ENCODE peak calls at places on chromosomes 11 and 22, in seven cellular contexts. One of them, this sample, is unnamed.
A peak's percentile ranks its signal among the peaks of the same experiment; 100 is the strongest.

GRCh38 chr11:72122607-72123006 is 10.1 kb upstream of the ANAPC15 start:
- DNase-seq in neuronal stem cell: no peak
- DNase-seq in DND-41: no peak
- DNase-seq in trophoblast cell: no peak
- DNase-seq in fibroblast of lung: no peak
- DNase-seq in GM23338: no peak
- DNase-seq in MM.1S: no peak
- DNase-seq in this sample: no peak

GRCh38 chr11:122784325-122785155 is 53.8 kb upstream of the CRTAM start:
- DNase-seq in neuronal stem cell: no peak
- DNase-seq in DND-41: no peak
- DNase-seq in trophoblast cell: peak; percentile 95
- DNase-seq in fibroblast of lung: peak; percentile 94
- DNase-seq in GM23338: no peak
- DNase-seq in MM.1S: no peak
- DNase-seq in this sample: no peak

GRCh38 chr22:23524226-23524625 is 55.9 kb downstream of the IGLL1 start:
- DNase-seq in neuronal stem cell: no peak
- DNase-seq in DND-41: peak; percentile 65
- DNase-seq in trophoblast cell: no peak
- DNase-seq in fibroblast of lung: no peak
- DNase-seq in GM23338: no peak
- DNase-seq in MM.1S: no peak
- DNase-seq in this sample: no peak

GRCh38 chr11:662689-663274 is 25.7 kb downstream of the DRD4 start:
- DNase-seq in neuronal stem cell: no peak
- DNase-seq in DND-41: no peak
- DNase-seq in trophoblast cell: peak; percentile 48
- DNase-seq in fibroblast of lung: peak; percentile 35
- DNase-seq in GM23338: peak; percentile 78
- DNase-seq in MM.1S: peak; percentile 51
- DNase-seq in this sample: peak; percentile 96

GRCh38 chr11:122898799-122899198 is 16.2 kb downstream of the JHY start:
- DNase-seq in neuronal stem cell: no peak
- DNase-seq in DND-41: no peak
- DNase-seq in trophoblast cell: no peak
- DNase-seq in fibroblast of lung: no peak
- DNase-seq in GM23338: no peak
- DNase-seq in MM.1S: no peak
- DNase-seq in this sample: no peak

GRCh38 chr22:39469681-39470461 is 13.1 kb downstream of the MGAT3 start:
- DNase-seq in neuronal stem cell: no peak
- DNase-seq in DND-41: no peak
- DNase-seq in trophoblast cell: no peak
- DNase-seq in fibroblast of lung: no peak
- DNase-seq in GM23338: no peak
- DNase-seq in MM.1S: no peak
- DNase-seq in this sample: no peak

GRCh38 chr11:304915-305833 is 2.4 kb upstream of the IFITM2 start:
- DNase-seq in neuronal stem cell: peak; percentile 56
- DNase-seq in DND-41: peak; percentile 72
- DNase-seq in trophoblast cell: peak; percentile 59
- DNase-seq in fibroblast of lung: peak; percentile 68
- DNase-seq in GM23338: peak; percentile 94
- DNase-seq in MM.1S: peak; percentile 53
- DNase-seq in this sample: peak; percentile 74

GRCh38 chr11:119886667-119887230 is 157.7 kb upstream of the NECTIN1 start:
- DNase-seq in neuronal stem cell: no peak
- DNase-seq in DND-41: no peak
- DNase-seq in trophoblast cell: no peak
- DNase-seq in fibroblast of lung: no peak
- DNase-seq in GM23338: no peak
- DNase-seq in MM.1S: no peak
- DNase-seq in this sample: no peak

GRCh38 chr11:130024356-130024755 is 21.7 kb upstream of the PRDM10 start:
- DNase-seq in neuronal stem cell: no peak
- DNase-seq in DND-41: no peak
- DNase-seq in trophoblast cell: no peak
- DNase-seq in fibroblast of lung: peak; percentile 32
- DNase-seq in GM23338: no peak
- DNase-seq in MM.1S: no peak
- DNase-seq in this sample: no peak

GRCh38 chr11:118152020-118152551 is 537 bp downstream of the SCN4B start:
- DNase-seq in neuronal stem cell: no peak
- DNase-seq in DND-41: no peak
- DNase-seq in trophoblast cell: no peak
- DNase-seq in fibroblast of lung: no peak
- DNase-seq in GM23338: peak; percentile 56
- DNase-seq in MM.1S: no peak
- DNase-seq in this sample: no peak

GRCh38 chr22:41425704-41426365 is 20.8 kb downstream of the TOB2 start:
- DNase-seq in neuronal stem cell: no peak
- DNase-seq in DND-41: no peak
- DNase-seq in trophoblast cell: no peak
- DNase-seq in fibroblast of lung: no peak
- DNase-seq in GM23338: no peak
- DNase-seq in MM.1S: peak; percentile 87
- DNase-seq in this sample: no peak

GRCh38 chr11:125429174-125429707 is 66.8 kb downstream of the FEZ1 start:
- DNase-seq in neuronal stem cell: peak; percentile 57
- DNase-seq in DND-41: peak; percentile 60
- DNase-seq in trophoblast cell: peak; percentile 19
- DNase-seq in fibroblast of lung: peak; percentile 46
- DNase-seq in GM23338: peak; percentile 94
- DNase-seq in MM.1S: peak; percentile 78
- DNase-seq in this sample: peak; percentile 51

DNA sequence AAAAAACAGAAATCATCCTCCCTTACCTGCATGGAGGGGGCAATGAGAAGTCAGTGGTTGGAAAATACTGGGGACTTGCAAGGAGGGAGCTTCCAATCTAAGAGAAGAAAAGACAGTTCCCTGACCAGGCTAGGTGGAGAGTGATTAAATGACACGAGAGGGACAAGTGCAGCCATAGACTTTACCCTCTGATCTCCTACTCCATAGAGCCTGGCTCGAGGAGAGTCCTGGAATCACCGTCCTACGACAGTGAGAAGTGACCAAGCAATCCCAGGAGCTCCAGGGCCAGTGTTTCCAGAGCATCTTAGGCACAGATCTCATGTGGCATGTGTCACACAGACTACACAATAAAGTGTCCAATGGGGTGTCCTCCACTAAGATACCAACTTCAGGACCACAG is 25.7 kb downstream of the MYH9 start:
- DNase-seq in neuronal stem cell: no peak
- DNase-seq in DND-41: no peak
- DNase-seq in trophoblast cell: no peak
- DNase-seq in fibroblast of lung: no peak
- DNase-seq in GM23338: no peak
- DNase-seq in MM.1S: no peak
- DNase-seq in this sample: no peak
- H3K4me2 ChIP-seq in neuronal stem cell: no peak overlapping the region
- H3K4me2 ChIP-seq in DND-41: no peak overlapping the region
- H3K4me2 ChIP-seq in trophoblast cell: no peak overlapping the region
- H3K4me2 ChIP-seq in fibroblast of lung: peak overlapping the region; percentile 32
- H3K4me2 ChIP-seq in GM23338: peak overlapping the region; percentile 40
- H3K4me2 ChIP-seq in MM.1S: no peak overlapping the region
- H3K4me2 ChIP-seq in this sample: peak overlapping the region; percentile 83

GRCh38 chr22:44839721-44840120 is 87.3 kb downstream of the ARHGAP8 start:
- DNase-seq in neuronal stem cell: no peak
- DNase-seq in DND-41: no peak
- DNase-seq in trophoblast cell: no peak
- DNase-seq in fibroblast of lung: no peak
- DNase-seq in GM23338: no peak
- DNase-seq in MM.1S: no peak
- DNase-seq in this sample: no peak

GRCh38 chr22:44839061-44839460 is 86.7 kb downstream of the ARHGAP8 start:
- DNase-seq in neuronal stem cell: no peak
- DNase-seq in DND-41: no peak
- DNase-seq in trophoblast cell: no peak
- DNase-seq in fibroblast of lung: no peak
- DNase-seq in GM23338: no peak
- DNase-seq in MM.1S: no peak
- DNase-seq in this sample: no peak

GRCh38 chr22:44840611-44841322 is 88.4 kb downstream of the ARHGAP8 start:
- DNase-seq in neuronal stem cell: no peak
- DNase-seq in DND-41: no peak
- DNase-seq in trophoblast cell: no peak
- DNase-seq in fibroblast of lung: no peak
- DNase-seq in GM23338: no peak
- DNase-seq in MM.1S: no peak
- DNase-seq in this sample: no peak

GRCh38 chr22:44838316-44839016 is 86.1 kb downstream of the ARHGAP8 start:
- DNase-seq in neuronal stem cell: no peak
- DNase-seq in DND-41: no peak
- DNase-seq in trophoblast cell: no peak
- DNase-seq in fibroblast of lung: no peak
- DNase-seq in GM23338: no peak
- DNase-seq in MM.1S: no peak
- DNase-seq in this sample: no peak

GRCh38 chr22:44837481-44837880 is 85.1 kb downstream of the ARHGAP8 start:
- DNase-seq in neuronal stem cell: no peak
- DNase-seq in DND-41: no peak
- DNase-seq in trophoblast cell: no peak
- DNase-seq in fibroblast of lung: no peak
- DNase-seq in GM23338: peak; percentile 41
- DNase-seq in MM.1S: no peak
- DNase-seq in this sample: no peak
- H3K4me2 ChIP-seq in neuronal stem cell: no peak overlapping the region
- H3K4me2 ChIP-seq in DND-41: no peak overlapping the region
- H3K4me2 ChIP-seq in trophoblast cell: no peak overlapping the region
- H3K4me2 ChIP-seq in fibroblast of lung: no peak overlapping the region
- H3K4me2 ChIP-seq in GM23338: no peak overlapping the region
- H3K4me2 ChIP-seq in MM.1S: no peak overlapping the region
- H3K4me2 ChIP-seq in this sample: no peak overlapping the region

GRCh38 chr11:112877561-112877960 is 83.7 kb upstream of the NCAM1 start:
- DNase-seq in neuronal stem cell: no peak
- DNase-seq in DND-41: no peak
- DNase-seq in trophoblast cell: no peak
- DNase-seq in fibroblast of lung: no peak
- DNase-seq in GM23338: peak; percentile 42
- DNase-seq in MM.1S: no peak
- DNase-seq in this sample: no peak

GRCh38 chr11:112874959-112875358 is 86.3 kb upstream of the NCAM1 start:
- DNase-seq in neuronal stem cell: no peak
- DNase-seq in DND-41: no peak
- DNase-seq in trophoblast cell: no peak
- DNase-seq in fibroblast of lung: no peak
- DNase-seq in GM23338: no peak
- DNase-seq in MM.1S: no peak
- DNase-seq in this sample: no peak

GRCh38 chr11:112881461-112881860 is 79.8 kb upstream of the NCAM1 start:
- DNase-seq in neuronal stem cell: peak; percentile 78
- DNase-seq in DND-41: no peak
- DNase-seq in trophoblast cell: no peak
- DNase-seq in fibroblast of lung: peak; percentile 74
- DNase-seq in GM23338: peak; percentile 88
- DNase-seq in MM.1S: no peak
- DNase-seq in this sample: peak; percentile 25

GRCh38 chr11:112880454-112880853 is 80.8 kb upstream of the NCAM1 start:
- DNase-seq in neuronal stem cell: no peak
- DNase-seq in DND-41: peak; percentile 15
- DNase-seq in trophoblast cell: no peak
- DNase-seq in fibroblast of lung: no peak
- DNase-seq in GM23338: no peak
- DNase-seq in MM.1S: no peak
- DNase-seq in this sample: no peak

DNA sequence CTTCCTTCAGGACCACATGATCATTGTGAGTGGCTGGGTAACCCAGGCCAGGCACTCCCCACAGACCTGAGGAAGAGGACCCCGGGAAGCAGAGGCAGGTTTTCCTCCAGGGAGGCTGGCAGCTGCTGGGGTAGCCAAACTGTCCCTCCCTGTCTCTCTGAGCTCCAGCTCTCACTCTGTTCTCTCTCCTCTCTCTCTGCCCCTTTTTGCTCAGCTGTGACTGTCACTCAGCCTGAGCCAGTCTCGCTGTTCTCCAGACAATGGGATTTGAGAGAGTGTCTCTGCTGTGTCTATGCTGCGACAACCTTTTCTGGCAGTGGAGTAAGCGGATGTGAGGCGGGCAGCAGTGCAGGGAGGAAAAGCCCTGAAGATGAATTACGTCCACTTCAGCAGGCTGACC is 83.0 kb upstream of the NCAM1 start:
- DNase-seq in neuronal stem cell: no peak
- DNase-seq in DND-41: no peak
- DNase-seq in trophoblast cell: no peak
- DNase-seq in fibroblast of lung: no peak
- DNase-seq in GM23338: no peak
- DNase-seq in MM.1S: no peak
- DNase-seq in this sample: no peak
- H3K4me2 ChIP-seq in neuronal stem cell: no peak overlapping the region
- H3K4me2 ChIP-seq in DND-41: no peak overlapping the region
- H3K4me2 ChIP-seq in trophoblast cell: no peak overlapping the region
- H3K4me2 ChIP-seq in fibroblast of lung: no peak overlapping the region
- H3K4me2 ChIP-seq in GM23338: no peak overlapping the region
- H3K4me2 ChIP-seq in MM.1S: no peak overlapping the region
- H3K4me2 ChIP-seq in this sample: no peak overlapping the region

GRCh38 chr11:35402751-35403454 is 16.5 kb downstream of the SLC1A2 start:
- DNase-seq in neuronal stem cell: no peak
- DNase-seq in DND-41: no peak
- DNase-seq in trophoblast cell: no peak
- DNase-seq in fibroblast of lung: no peak
- DNase-seq in GM23338: no peak
- DNase-seq in MM.1S: no peak
- DNase-seq in this sample: no peak
- H3K4me2 ChIP-seq in neuronal stem cell: no peak overlapping the region
- H3K4me2 ChIP-seq in DND-41: no peak overlapping the region
- H3K4me2 ChIP-seq in trophoblast cell: no peak overlapping the region
- H3K4me2 ChIP-seq in fibroblast of lung: no peak overlapping the region
- H3K4me2 ChIP-seq in GM23338: no peak overlapping the region
- H3K4me2 ChIP-seq in MM.1S: no peak overlapping the region
- H3K4me2 ChIP-seq in this sample: no peak overlapping the region

This sample was measured in A549.